ENCODE peak calls at places on chromosomes 3 and 15, in four cellular contexts. U is fibroblast of lung; B is upper lobe of left lung; P is CD8-positive, alpha-beta T cell. T is an unnamed sample.

GRCh38 chr15:96693990-96694517 is 363.6 kb downstream of the NR2F2 start:
- DNase-seq in P (no peak), U (no peak), B (no peak), T (no peak)

GRCh38 chr15:48581221-48581620 is 64.3 kb downstream of the FBN1 start:
- DNase-seq in P (no peak), B (no peak), U (no peak), T (no peak)

GRCh38 chr3:14319654-14320182 is 82.7 kb upstream of the SLC6A6 start:
- DNase-seq in P (no peak), B (peak; percentile 69), U (peak; percentile 73), T (peak; percentile 92)

GRCh38 chr3:98994128-98994762 is 92.8 kb upstream of the DCBLD2 start:
- DNase-seq in U (peak; percentile 67), B (no peak), P (no peak), T (no peak)

GRCh38 chr15:42184313-42184712 is 23.8 kb downstream of the VPS39 start:
- DNase-seq in B (peak; percentile 44), P (no peak), U (no peak), T (no peak)

GRCh38 chr15:91515188-91515754 is 338.2 kb upstream of the SLCO3A1 start:
- DNase-seq in B (no peak), P (no peak), U (peak; percentile 92), T (no peak)

GRCh38 chr3:99702953-99703352 is 64.6 kb downstream of the COL8A1 start:
- DNase-seq in P (no peak), B (no peak), U (peak; percentile 85), T (no peak)

GRCh38 chr15:84878504-84878903 is 6.0 kb upstream of the SLC28A1 start:
- DNase-seq in B (peak; percentile 82), P (peak; percentile 73), U (peak; percentile 39), T (peak; percentile 83)

GRCh38 chr3:127194601-127195187 is 1.8 kb downstream of the PRR23E start:
- DNase-seq in U (no peak), B (no peak), P (no peak), T (peak; percentile 25)

GRCh38 chr3:5181479-5182141 is 5.9 kb upstream of the EDEM1 start:
- DNase-seq in P (no peak), B (no peak), U (no peak), T (no peak)
- H3K4me3 ChIP-seq in P (no peak overlapping the region), B (no peak overlapping the region), U (no peak overlapping the region), T (no peak overlapping the region)

GRCh38 chr15:35838422-35839150 is 292.6 kb upstream of the DPH6 start:
- DNase-seq in P (no peak), B (no peak), U (no peak), T (no peak)
- H3K36me3 ChIP-seq in P (no peaks in the 10 kb centered on the region), B (no peaks in the 10 kb centered on the region), U (no peaks in the 10 kb centered on the region), T (no peaks in the 10 kb centered on the region)

DNA sequence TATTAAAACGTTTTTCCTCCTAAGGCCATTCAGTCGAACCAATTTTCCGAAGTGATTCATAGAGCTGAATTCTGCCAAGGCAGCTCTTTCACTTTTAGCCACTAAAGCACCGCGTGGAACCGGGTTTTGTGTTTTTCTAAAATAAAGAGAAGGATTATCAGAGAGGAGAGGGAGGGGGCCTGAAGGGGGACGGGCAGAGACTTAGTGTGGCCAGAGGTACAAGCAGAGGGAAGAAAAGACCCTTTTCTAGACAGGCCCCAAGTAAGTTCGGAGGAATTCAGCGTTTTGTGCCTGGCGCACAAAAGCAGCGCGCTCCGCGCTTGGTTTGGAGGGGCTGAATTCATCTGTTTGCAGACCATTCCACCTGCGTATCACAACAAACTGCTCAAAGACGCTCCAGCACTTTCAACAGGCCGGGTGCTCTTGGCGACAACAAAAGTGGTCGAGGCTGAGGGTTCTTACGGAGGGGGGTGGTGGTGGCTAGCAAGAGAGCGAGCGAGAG is 1.1 kb upstream of the FEZF2 start:
- DNase-seq in U (peak; percentile 26), P (no peak), B (no peak), T (peak; percentile 68)
- H3K27me3 ChIP-seq in U (peaks cover 96% of the 10 kb centered on the region), P (peaks cover 37% of the 10 kb centered on the region), B (peaks cover 92% of the 10 kb centered on the region), T (peaks cover 100% of the 10 kb centered on the region)

GRCh38 chr3:9809615-9810356 is at the start of gene TTLL3:
- DNase-seq in U (peak; percentile 60), B (peak; percentile 79), P (peak; percentile 76), T (peak; percentile 92)

GRCh38 chr3:9809239-9809614 is 835 bp upstream of the TTLL3 start:
- DNase-seq in P (peak; percentile 56), B (peak; percentile 58), U (no peak), T (no peak)

GRCh38 chr3:9812870-9813483 is 2.9 kb downstream of the TTLL3 start:
- DNase-seq in P (no peak), B (no peak), U (no peak), T (no peak)

GRCh38 chr3:9810357-9810726 is 280 bp downstream of the TTLL3 start:
- DNase-seq in P (no peak), B (no peak), U (no peak), T (peak; percentile 83)

DNA sequence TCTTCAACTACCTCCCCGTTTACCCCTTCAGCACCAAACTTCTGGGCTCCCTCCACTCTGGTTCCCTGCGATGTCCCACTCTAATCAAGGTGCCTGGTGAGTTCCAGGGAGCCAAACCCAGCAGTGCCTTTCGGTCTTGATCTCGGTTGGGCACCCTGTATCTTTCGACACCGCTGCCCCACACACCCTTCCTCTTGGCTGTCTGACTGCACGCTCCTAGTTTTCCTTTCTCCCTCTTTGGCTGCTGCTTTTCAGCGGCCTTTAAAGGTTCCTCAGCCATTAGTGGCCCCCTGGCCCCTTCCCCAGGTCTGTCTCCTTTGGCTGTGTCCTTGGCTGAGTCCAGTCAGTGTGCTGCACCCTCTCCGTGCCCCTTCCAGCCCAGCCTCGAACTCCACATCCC is 784 bp downstream of the TTLL3 start:
- DNase-seq in U (no peak), B (no peak), P (no peak), T (no peak)
- H3K4me3 ChIP-seq in U (peak overlapping the region; percentile 68), B (no peak overlapping the region), P (no peak overlapping the region), T (peak overlapping the region; percentile 67)

GRCh38 chr3:123634149-123635051 is 49.5 kb upstream of the HACD2 start:
- DNase-seq in B (no peak), P (no peak), U (peak; percentile 47), T (peak; percentile 32)
- H3K36me3 ChIP-seq in B (peaks cover 6% of the 10 kb centered on the region), P (no peaks in the 10 kb centered on the region), U (peaks cover 48% of the 10 kb centered on the region), T (no peaks in the 10 kb centered on the region)

GRCh38 chr3:192896208-192896607 is 21.4 kb downstream of the MB21D2 start:
- DNase-seq in B (no peak), U (no peak), P (no peak), T (no peak)
- H3K27me3 ChIP-seq in B (no peaks in the 10 kb centered on the region), U (no peaks in the 10 kb centered on the region), P (no peaks in the 10 kb centered on the region), T (no peaks in the 10 kb centered on the region)

DNA sequence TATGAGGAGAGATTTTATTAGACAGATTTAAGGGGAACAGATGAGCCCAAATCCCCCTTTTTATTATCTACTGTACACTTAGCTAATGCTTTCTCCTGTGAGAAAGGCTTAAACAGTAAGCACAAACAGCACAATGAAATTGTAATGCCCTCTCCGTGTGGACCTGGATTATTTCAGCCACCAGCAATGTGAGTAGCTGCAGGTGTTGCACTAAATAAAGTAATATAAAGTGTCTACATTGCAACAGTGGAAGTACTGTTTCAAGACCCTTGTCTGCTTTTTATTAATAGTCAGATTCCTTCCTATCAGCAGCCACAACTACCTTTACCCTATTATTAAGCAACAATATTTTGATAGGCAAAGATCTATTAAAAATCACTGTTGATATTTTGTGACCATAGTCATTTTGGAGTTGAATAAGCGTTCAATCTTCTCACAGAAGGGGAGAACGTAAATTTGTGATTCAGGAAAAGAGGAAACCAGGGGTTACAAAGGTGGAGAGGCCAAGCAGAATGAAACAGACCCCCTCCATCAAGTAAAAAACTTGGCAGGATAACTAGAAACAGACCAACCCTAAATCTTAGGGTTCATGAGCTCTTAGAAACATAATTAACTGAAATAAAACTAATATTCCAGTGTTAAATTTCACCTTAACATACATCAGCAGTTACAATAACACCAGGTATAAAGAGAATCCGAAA is 422.6 kb downstream of the MECOM start:
- DNase-seq in U (no peak), P (no peak), B (no peak), T (no peak)
- H3K4me3 ChIP-seq in U (no peak overlapping the region), P (no peak overlapping the region), B (no peak overlapping the region), T (no peak overlapping the region)

DNA sequence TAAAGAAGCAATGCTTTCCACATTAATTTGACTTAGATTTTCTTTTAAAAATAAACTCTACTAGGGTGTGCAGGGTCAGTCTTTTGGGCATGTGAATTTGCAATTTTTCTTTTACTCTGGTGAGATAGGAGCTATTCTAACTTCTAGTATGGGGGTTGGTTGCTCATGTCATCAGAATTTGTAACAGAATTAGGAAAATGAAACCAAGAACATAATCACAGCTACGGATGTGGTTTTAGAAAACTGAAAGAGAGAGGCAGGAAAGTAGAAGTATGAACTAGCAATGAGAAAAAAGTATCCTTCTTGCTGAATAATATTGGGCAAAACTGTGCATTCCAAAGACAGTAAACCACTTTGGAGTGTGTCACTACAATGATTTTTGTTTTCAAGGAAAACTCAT is 43.4 kb downstream of the ADPGK start:
- DNase-seq in P (no peak), U (no peak), B (no peak), T (no peak)
- H3K36me3 ChIP-seq in P (no peaks in the 10 kb centered on the region), U (peaks cover 5% of the 10 kb centered on the region), B (no peaks in the 10 kb centered on the region), T (peaks cover 6% of the 10 kb centered on the region)

GRCh38 chr3:184711366-184712247 is at the start of gene MAGEF1:
- DNase-seq in B (peak; percentile 82), P (peak; percentile 83), U (peak; percentile 94), T (peak; percentile 96)

GRCh38 chr3:184710870-184711365 is 946 bp downstream of the MAGEF1 start:
- DNase-seq in U (peak; percentile 17), B (peak; percentile 25), P (peak; percentile 55), T (no peak)

GRCh38 chr3:184712248-184712559 is 340 bp upstream of the MAGEF1 start:
- DNase-seq in U (no peak), B (no peak), P (no peak), T (no peak)

GRCh38 chr3:184713521-184713920 is 1.7 kb upstream of the MAGEF1 start:
- DNase-seq in P (peak; percentile 38), U (no peak), B (no peak), T (no peak)

DNA sequence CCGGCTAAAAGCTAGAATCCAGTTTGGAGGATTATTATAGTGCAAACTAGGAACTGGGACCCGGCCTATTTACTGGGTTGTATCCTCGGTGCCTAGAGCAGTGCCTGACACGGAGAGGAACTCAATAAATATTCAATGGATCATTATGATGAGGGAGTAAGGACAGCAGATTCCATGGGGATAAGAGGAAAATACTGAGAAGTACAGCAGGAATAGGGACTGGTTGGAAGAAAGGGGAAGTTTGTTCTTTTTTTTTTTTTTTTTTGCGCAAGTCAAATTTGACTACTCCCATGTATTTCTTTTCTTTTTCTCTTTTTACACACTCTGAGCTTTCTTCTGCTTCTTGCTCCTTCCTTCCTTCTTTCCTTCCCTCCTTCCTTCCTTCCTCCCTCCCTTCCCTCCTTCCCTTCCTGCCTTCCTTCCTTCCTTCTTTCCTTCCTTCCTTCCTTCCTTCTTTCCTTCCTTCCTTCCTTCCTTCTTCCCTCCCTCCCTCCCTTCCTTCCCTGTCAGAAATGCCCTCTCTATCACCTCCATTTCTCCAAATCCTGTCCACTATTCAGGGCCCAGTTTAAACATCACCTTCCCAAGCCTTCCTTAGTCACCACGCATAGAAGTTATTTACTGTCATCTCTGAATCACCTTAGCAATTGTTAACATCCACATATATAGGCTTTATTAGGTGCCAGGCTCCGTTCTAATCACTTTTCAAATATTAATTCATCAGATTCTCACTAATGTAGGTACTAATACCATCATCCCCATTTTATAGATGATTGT is 903 bp upstream of the MAGEF1 start:
- DNase-seq in B (no peak), P (no peak), U (no peak), T (no peak)
- H3K27me3 ChIP-seq in B (no peaks in the 10 kb centered on the region), P (no peaks in the 10 kb centered on the region), U (no peaks in the 10 kb centered on the region), T (no peaks in the 10 kb centered on the region)